ENCODE peak calls at places on chromosomes 7 and 10, in five cellular contexts. O is suprapubic skin, I is cardiac fibroblast, M is MM.1S, N is B cell. Y is an unnamed sample.

GRCh38 chr10:95121904-95122303 is 52.6 kb upstream of the CYP2C8 start:
- DNase-seq in O (no peak), I (peak), M (no peak), N (no peak), Y (no peak)

GRCh38 chr7:353746-354325 is 63.9 kb downstream of the FOXL3 start:
- DNase-seq in O (no peak), I (no peak), M (no peak), N (no peak), Y (no peak)

GRCh38 chr10:95429639-95430038 is 131.5 kb downstream of the SORBS1 start:
- DNase-seq in O (no peak), I (no peak), M (no peak), N (no peak), Y (no peak)

GRCh38 chr10:109624939-109625338 is 298.4 kb downstream of the XPNPEP1 start:
- DNase-seq in O (no peak), I (no peak), M (no peak), N (no peak), Y (no peak)

GRCh38 chr7:112143567-112143966 is 62.6 kb downstream of the DOCK4 start:
- DNase-seq in O (no peak), I (peak), M (no peak), N (no peak), Y (no peak)

GRCh38 chr7:148318838-148319237 is 271.7 kb upstream of the C7orf33 start:
- DNase-seq in O (no peak), I (no peak), M (no peak), N (no peak), Y (no peak)

GRCh38 chr7:26153823-26154783 is 2.1 kb downstream of the NFE2L3 start:
- DNase-seq in O (peak), I (peak), M (peak), N (no peak), Y (no peak)

GRCh38 chr10:5485948-5486851 is 13.2 kb downstream of the CALML5 start:
- DNase-seq in O (peak), I (no peak), M (no peak), N (no peak), Y (no peak)

GRCh38 chr10:44911081-44911540 is at the start of gene TMEM72:
- DNase-seq in O (no peak), I (no peak), M (no peak), N (no peak), Y (no peak)

GRCh38 chr10:132584081-132584480 is 46.5 kb downstream of the INPP5A start:
- DNase-seq in O (no peak), I (no peak), M (no peak), N (no peak), Y (no peak)

GRCh38 chr10:31034041-31034918 is 2.6 kb upstream of the ZNF438 start:
- DNase-seq in O (no peak), I (peak), M (peak), N (no peak), Y (no peak)

GRCh38 chr10:78756604-78757442 is 311.9 kb upstream of the ZMIZ1 start:
- DNase-seq in O (peak), I (peak), M (no peak), N (no peak), Y (no peak)

GRCh38 chr10:130770018-130770630 is 541.4 kb downstream of the TCERG1L start:
- DNase-seq in O (no peak), I (no peak), M (no peak), N (no peak), Y (no peak)

GRCh38 chr7:101957733-101958525 is 140.5 kb downstream of the CUX1 start:
- DNase-seq in O (no peak), I (no peak), M (peak), N (no peak), Y (no peak)

GRCh38 chr10:131546086-131546810 is 234.7 kb upstream of the TCERG1L start:
- DNase-seq in O (no peak), I (no peak), M (no peak), N (no peak), Y (peak)

GRCh38 chr7:27100601-27101187 is 1.8 kb downstream of the HOXA2 start:
- DNase-seq in O (no peak), I (no peak), M (no peak), N (no peak), Y (no peak)

GRCh38 chr7:129952164-129952652 is 552 bp downstream of the UBE2H start:
- DNase-seq in O (no peak), I (no peak), M (peak), N (peak), Y (no peak)
- TF ChIP-seq CTCF in O (no peak), I (no peak), M (peak), N (no peak), Y (no peak)

DNA sequence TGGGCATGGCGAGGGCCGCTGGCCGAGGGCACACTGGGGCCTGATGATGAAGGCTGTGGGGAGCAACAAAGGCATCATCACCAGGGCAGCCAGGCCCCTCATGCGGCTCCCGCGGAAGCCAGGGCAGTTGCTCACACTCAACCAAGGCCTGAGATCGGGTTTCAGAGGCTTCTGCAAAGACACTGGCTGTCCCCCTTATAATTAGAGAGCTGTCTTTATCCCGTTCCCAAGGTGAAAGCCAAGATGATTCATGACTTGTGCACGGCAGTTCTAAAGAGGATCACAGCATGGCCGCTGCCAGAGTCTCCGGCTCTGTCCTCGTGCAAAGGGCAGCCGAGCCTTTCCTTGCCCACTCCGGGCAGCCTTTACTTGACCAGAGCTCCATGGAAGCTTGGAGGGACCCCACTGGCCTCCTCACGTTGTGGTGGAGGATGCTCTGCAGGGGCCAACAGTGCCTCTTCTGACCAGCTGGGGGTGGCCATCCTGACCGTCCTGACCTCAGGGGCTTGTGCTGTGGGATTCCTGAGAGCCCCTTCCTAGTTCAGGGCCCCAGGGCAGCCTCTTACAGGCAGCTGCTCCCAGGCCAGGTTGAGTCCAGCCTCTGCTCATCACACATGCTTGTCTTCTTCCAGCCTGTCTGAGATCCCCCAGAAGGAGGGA is 82.3 kb downstream of the PRKAG2 start:
- DNase-seq in O (no peak), I (no peak), M (no peak), N (no peak), Y (no peak)
- TF ChIP-seq CTCF in O (no peak), I (no peak), M (no peak), N (no peak), Y (no peak)

DNA sequence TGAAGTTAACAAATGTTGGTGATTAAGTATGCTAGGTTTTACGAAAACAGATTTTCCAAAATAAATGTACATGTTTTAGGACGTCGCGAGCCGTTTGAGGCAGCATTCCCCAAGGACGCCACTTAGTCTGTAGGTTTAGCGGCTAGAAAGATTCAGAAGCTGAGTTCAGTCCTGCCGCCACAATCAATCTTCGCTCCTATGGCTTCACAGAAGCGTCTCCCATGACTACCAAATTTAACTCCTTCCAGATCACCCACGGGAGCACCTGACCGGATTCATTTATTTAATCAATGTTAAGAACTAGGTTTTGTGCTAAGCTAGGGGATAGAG is 788 bp upstream of the CYP51A1 start:
- DNase-seq in O (no peak), I (no peak), M (peak), N (no peak), Y (no peak)
- TF ChIP-seq CTCF in O (no peak), I (no peak), M (no peak), N (no peak), Y (no peak)

GRCh38 chr10:93072713-93073538 is 767 bp upstream of the CYP26A1 start:
- DNase-seq in O (no peak), I (no peak), M (peak), N (no peak), Y (no peak)

GRCh38 chr10:93073539-93074136 is at the start of gene CYP26A1:
- DNase-seq in O (no peak), I (no peak), M (peak), N (no peak), Y (no peak)

GRCh38 chr10:93074597-93075368 is 1.1 kb downstream of the CYP26A1 start:
- DNase-seq in O (no peak), I (no peak), M (peak), N (no peak), Y (no peak)

GRCh38 chr10:93075369-93076221 is 1.9 kb downstream of the CYP26A1 start:
- DNase-seq in O (no peak), I (no peak), M (peak), N (no peak), Y (no peak)

DNA sequence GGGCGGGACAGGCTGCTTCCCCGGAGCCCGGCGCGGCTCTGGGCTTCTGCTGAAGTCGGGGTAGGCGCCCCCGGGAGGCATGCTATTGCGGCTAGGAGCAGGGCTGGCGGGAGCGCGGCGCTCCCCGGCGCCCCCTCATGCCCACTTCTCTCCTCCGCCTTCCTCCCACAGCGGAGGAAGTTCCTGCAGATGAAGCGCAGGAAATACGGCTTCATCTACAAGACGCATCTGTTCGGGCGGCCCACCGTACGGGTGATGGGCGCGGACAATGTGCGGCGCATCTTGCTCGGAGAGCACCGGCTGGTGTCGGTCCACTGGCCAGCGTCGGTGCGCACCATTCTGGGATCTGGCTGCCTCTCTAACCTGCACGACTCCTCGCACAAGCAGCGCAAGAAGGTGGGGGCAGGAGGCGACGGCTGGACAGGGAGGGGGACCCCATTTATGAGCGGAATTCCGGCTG is 474 bp downstream of the CYP26A1 start:
- DNase-seq in O (no peak), I (no peak), M (no peak), N (peak), Y (no peak)
- TF ChIP-seq CTCF in O (no peak), I (no peak), M (peak), N (no peak), Y (peak)

GRCh38 chr10:101130984-101131961 is at the start of gene TLX1:
- DNase-seq in O (no peak), I (no peak), M (no peak), N (peak), Y (no peak)
- TF ChIP-seq CTCF in O (no peak), I (no peak), M (no peak), N (no peak), Y (no peak)

DNA sequence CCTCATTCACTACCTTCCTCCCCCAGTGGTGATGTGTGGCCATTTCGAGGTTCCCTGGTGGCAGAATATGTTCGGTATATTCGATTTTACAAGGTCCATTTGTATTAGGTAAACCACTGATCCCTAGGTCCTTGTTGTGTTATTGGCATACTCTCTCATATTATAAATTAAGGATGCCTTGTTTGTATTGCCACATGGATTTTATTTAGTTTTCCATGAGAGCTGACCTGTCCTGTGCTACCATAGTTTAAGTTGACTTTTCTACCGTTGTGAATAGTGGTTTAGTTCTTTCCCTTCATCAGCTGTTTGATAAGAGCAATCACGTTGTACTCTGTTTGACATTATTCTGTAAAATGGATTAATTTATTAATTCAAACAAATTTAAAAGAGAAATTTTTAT is 29.4 kb downstream of the ZNRF2 start:
- DNase-seq in O (no peak), I (no peak), M (no peak), N (no peak), Y (no peak)
- TF ChIP-seq CTCF in O (no peak), I (no peak), M (no peak), N (no peak), Y (no peak)